ENCODE peak calls at places on chromosomes 1 and 21, in six cellular contexts. H is HEK293T, C is GM12878, I is IMR-90, U is A549, F is K562. G is an unnamed sample.

GRCh38 chr1:89516055-89516454 is 8.6 kb upstream of the LRRC8B start:
- DNase-seq in U (peak; percentile 75), H (no peak), F (peak; percentile 43), C (no peak), I (peak; percentile 75), G (peak; percentile 6)

GRCh38 chr1:76463838-76464237 is 389.3 kb downstream of the ST6GALNAC3 start:
- DNase-seq in H (no peak), I (no peak), U (no peak), C (no peak), F (no peak), G (no peak)

GRCh38 chr1:29685387-29685786 is 449.1 kb downstream of the PTPRU start:
- DNase-seq in H (no peak), C (no peak), F (no peak), I (no peak), U (no peak), G (no peak)

GRCh38 chr1:27928216-27928954 is 6.4 kb upstream of the SMPDL3B start:
- DNase-seq in C (no peak), F (no peak), H (no peak), U (peak; percentile 16), I (no peak), G (peak; percentile 37)

GRCh38 chr1:41485605-41486004 is 1.1 kb upstream of the EDN2 start:
- DNase-seq in F (peak; percentile 54), H (no peak), C (no peak), I (peak; percentile 79), U (peak; percentile 57), G (no peak)

GRCh38 chr1:168609133-168609715 is 32.8 kb downstream of the XCL1 start:
- DNase-seq in U (no peak), I (peak; percentile 5), H (no peak), F (no peak), C (no peak), G (no peak)

GRCh38 chr21:34669149-34669879 is 520 bp downstream of the CLIC6 start:
- DNase-seq in U (no peak), F (no peak), C (no peak), I (no peak), H (no peak), G (no peak)

GRCh38 chr1:233617025-233617424 is 3.1 kb downstream of the KCNK1 start:
- DNase-seq in C (no peak), I (no peak), F (no peak), H (no peak), U (no peak), G (no peak)

GRCh38 chr1:82154231-82154630 is 353.5 kb downstream of the ADGRL2 start:
- DNase-seq in I (no peak), U (no peak), F (no peak), H (no peak), C (no peak), G (no peak)

GRCh38 chr1:210233216-210233494 is 559 bp downstream of the SERTAD4 start:
- DNase-seq in U (no peak), C (no peak), H (peak; percentile 47), F (no peak), I (no peak), G (no peak)

GRCh38 chr1:45306319-45306718 is 20.4 kb upstream of the HPDL start:
- DNase-seq in C (peak; percentile 69), F (no peak), H (no peak), I (peak; percentile 60), U (no peak), G (no peak)

GRCh38 chr1:59814180-59814900 is 409 bp upstream of the HOOK1 start:
- DNase-seq in C (peak; percentile 94), U (peak; percentile 90), F (no peak), I (no peak), H (peak; percentile 99), G (peak; percentile 97)

GRCh38 chr1:2115008-2115921 is 65.1 kb downstream of the PRKCZ start:
- DNase-seq in I (no peak), F (no peak), H (no peak), U (no peak), C (no peak), G (no peak)

GRCh38 chr1:175472464-175472863 is 270.9 kb downstream of the TNR start:
- DNase-seq in U (no peak), F (no peak), I (no peak), H (no peak), C (no peak), G (no peak)

GRCh38 chr1:29428216-29428615 is 191.9 kb downstream of the PTPRU start:
- DNase-seq in F (no peak), U (no peak), H (no peak), C (no peak), I (no peak), G (no peak)

GRCh38 chr21:35565204-35565611 is 495.1 kb downstream of the SETD4 start:
- DNase-seq in F (peak; percentile 42), U (no peak), C (no peak), H (no peak), I (peak; percentile 95), G (no peak)

GRCh38 chr1:213619026-213619425 is 368.7 kb upstream of the PROX1 start:
- DNase-seq in C (no peak), F (no peak), I (no peak), H (no peak), U (no peak), G (no peak)

GRCh38 chr21:42337830-42338729 is 12.7 kb downstream of the TFF2 start:
- DNase-seq in C (no peak), U (peak; percentile 65), I (peak; percentile 35), F (peak; percentile 65), H (peak; percentile 67), G (peak; percentile 70)

GRCh38 chr1:204065174-204065985 is 7.5 kb upstream of the SOX13 start:
- DNase-seq in H (no peak), U (no peak), F (no peak), I (peak; percentile 12), C (no peak), G (no peak)

GRCh38 chr1:26277261-26277661 is 2.6 kb upstream of the SH3BGRL3 start:
- DNase-seq in C (no peak), H (no peak), F (no peak), U (no peak), I (no peak), G (no peak)

GRCh38 chr21:43667191-43667904 is 8.0 kb downstream of the RRP1B start:
- DNase-seq in H (no peak), U (no peak), I (peak; percentile 81), F (no peak), C (no peak), G (no peak)

GRCh38 chr1:56106551-56107277 is 472.6 kb downstream of the PLPP3 start:
- DNase-seq in I (no peak), U (no peak), C (peak; percentile 31), H (no peak), F (no peak), G (no peak)

GRCh38 chr1:2132222-2133038 is 62.1 kb downstream of the FAAP20 start:
- DNase-seq in U (peak; percentile 14), I (peak; percentile 85), H (peak; percentile 47), F (peak; percentile 80), C (no peak), G (peak; percentile 26)

GRCh38 chr1:143619851-143620250 is 351.9 kb downstream of the FAM72C start:
- DNase-seq in C (no peak), H (no peak), F (no peak), I (no peak), U (no peak), G (no peak)

GRCh38 chr1:67162954-67163353 is 3.3 kb upstream of the IL23R start:
- DNase-seq in I (peak; percentile 67), F (no peak), C (no peak), U (peak; percentile 37), H (no peak), G (peak; percentile 6)

GRCh38 chr1:36730599-36730998 is 247.9 kb upstream of the CSF3R start:
- DNase-seq in C (no peak), U (no peak), I (no peak), H (no peak), F (no peak), G (no peak)

GRCh38 chr1:217272385-217272784 is 358.5 kb downstream of the GPATCH2 start:
- DNase-seq in U (no peak), F (no peak), H (no peak), I (peak; percentile 84), C (no peak), G (no peak)

GRCh38 chr1:217274927-217275616 is 355.8 kb downstream of the GPATCH2 start:
- DNase-seq in F (no peak), C (no peak), I (peak; percentile 75), U (no peak), H (no peak), G (no peak)

GRCh38 chr1:217273866-217274265 is 357.0 kb downstream of the GPATCH2 start:
- DNase-seq in C (no peak), U (no peak), H (no peak), I (peak; percentile 58), F (no peak), G (no peak)

GRCh38 chr1:217275617-217276398 is 355.1 kb downstream of the GPATCH2 start:
- DNase-seq in C (no peak), U (peak; percentile 27), H (no peak), F (no peak), I (peak; percentile 88), G (no peak)

DNA sequence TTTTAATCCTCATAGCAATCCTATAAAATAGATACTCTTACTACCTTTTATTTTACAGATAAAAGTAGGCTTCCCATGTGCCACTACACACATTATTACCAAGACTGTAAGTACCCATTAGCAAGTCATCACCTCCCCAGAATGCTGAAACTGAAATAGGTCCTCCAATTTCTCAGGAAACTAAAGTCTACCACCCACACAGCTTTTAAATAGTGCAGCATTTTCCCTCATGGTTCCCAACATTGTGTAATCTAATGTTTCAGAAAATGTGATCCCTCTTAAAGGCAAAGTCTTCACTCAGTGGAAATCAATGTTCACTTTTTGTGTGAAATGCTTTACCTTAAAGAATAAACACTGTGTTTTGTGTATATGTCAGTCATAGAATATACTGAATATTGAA is 356.5 kb downstream of the GPATCH2 start:
- DNase-seq in U (no peak), F (no peak), C (no peak), H (no peak), I (peak; percentile 39), G (no peak)
- TF ChIP-seq BHLHE40 in U (no peak), F (no peak), C (no peak), H (no peak), I (no peak), G (no peak)

GRCh38 chr21:32331444-32332305 is 33.0 kb downstream of the MRAP start:
- DNase-seq in H (no peak), U (no peak), I (no peak), C (no peak), F (no peak), G (peak; percentile 10)
- TF ChIP-seq BHLHE40 in H (no peak), U (no peak), I (no peak), C (no peak), F (no peak), G (no peak)

GRCh38 chr1:6870086-6870485 is 84.8 kb downstream of the CAMTA1 start:
- DNase-seq in H (no peak), U (no peak), I (no peak), C (no peak), F (no peak), G (no peak)
- TF ChIP-seq BHLHE40 in H (no peak), U (no peak), I (no peak), C (no peak), F (no peak), G (no peak)

DNA sequence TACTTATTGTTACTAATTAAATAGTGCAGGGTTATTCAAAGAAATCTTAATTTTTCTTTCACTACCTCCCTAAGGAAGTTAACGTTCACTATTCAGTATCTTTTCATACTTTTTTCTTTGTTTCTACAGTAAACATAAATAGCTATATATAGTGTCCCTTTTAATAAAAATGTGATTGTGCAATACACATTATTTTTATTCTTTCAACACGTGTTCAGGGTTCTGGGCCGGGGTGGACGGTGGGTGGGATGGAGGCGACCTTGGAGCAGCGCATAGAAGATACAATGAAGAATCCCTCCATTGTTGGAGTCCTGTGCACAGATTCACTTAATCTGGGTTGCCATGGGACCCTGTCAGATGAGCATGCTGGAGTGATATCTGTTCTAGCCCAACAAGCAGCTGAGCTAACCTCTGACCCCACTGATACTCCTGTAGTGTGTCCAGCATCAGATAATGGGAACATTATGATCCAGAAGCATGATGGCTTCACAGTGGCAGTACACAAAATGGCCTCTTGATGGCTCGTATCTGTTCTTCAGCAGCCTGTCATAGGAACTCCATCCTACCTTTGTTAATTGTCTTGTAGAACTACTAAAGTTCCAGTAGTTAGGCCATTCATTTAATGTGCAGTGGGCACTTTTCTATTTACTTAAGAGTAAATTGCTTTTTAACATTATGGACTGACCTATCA is 155.9 kb upstream of the L1TD1 start:
- DNase-seq in C (no peak), I (no peak), U (peak; percentile 1), F (no peak), H (peak; percentile 52), G (peak; percentile 20)
- TF ChIP-seq BHLHE40 in C (no peak), I (no peak), U (no peak), F (no peak), H (no peak), G (no peak)